ENCODE peak calls at places on chromosomes 13 and 19, in seven cellular contexts. G is upper lobe of right lung; Q is ACHN; K is stimulated activated CD4-positive, alpha-beta T cell treated with anti-CD3 and anti-CD28 coated beads, Interleukin-15, amount 100 ng/mL, for 1 hour; T is Panc1; H is T1000; R is fibroblast of villous mesenchyme. Y is an unnamed sample.
A peak's percentile ranks its signal among the peaks of the same experiment; 100 is the strongest.

GRCh38 chr13:99308481-99309087 is 1.4 kb upstream of the GPR183 start:
- DNase-seq in Q (peak; percentile 56), G (no peak), R (peak; percentile 88), T (no peak), H (no peak), K (no peak), Y (no peak)

GRCh38 chr13:48275507-48275906 is 28.0 kb upstream of the RB1 start:
- DNase-seq in H (no peak), K (no peak), R (no peak), Q (no peak), G (no peak), T (no peak), Y (no peak)

GRCh38 chr13:109645831-109646230 is 140.6 kb downstream of the IRS2 start:
- DNase-seq in T (no peak), G (no peak), R (no peak), Q (no peak), H (no peak), K (no peak), Y (no peak)

GRCh38 chr19:38270587-38271167 is 6.3 kb downstream of the SPINT2 start:
- DNase-seq in H (peak; percentile 72), K (no peak), G (no peak), R (no peak), T (peak; percentile 89), Q (peak; percentile 30), Y (no peak)

GRCh38 chr13:36395280-36395679 is 37.0 kb upstream of the CCNA1 start:
- DNase-seq in G (no peak), Q (peak; percentile 62), H (no peak), R (peak; percentile 67), T (no peak), K (no peak), Y (no peak)

GRCh38 chr19:10760268-10760944 is 42.5 kb downstream of the DNM2 start:
- DNase-seq in G (no peak), R (no peak), Q (peak; percentile 77), T (no peak), H (no peak), K (peak; percentile 16), Y (no peak)

GRCh38 chr19:51327066-51327985 is 14.6 kb downstream of the VSIG10L start:
- DNase-seq in H (no peak), R (peak; percentile 38), K (peak; percentile 41), G (peak; percentile 75), T (no peak), Q (no peak), Y (no peak)

GRCh38 chr19:2167896-2168618 is 4.3 kb downstream of the DOT1L start:
- DNase-seq in R (peak; percentile 50), G (peak; percentile 87), H (peak; percentile 44), Q (peak; percentile 14), T (no peak), K (no peak), Y (no peak)

GRCh38 chr19:56110515-56111448 is 10.3 kb downstream of the ZNF787 start:
- DNase-seq in H (no peak), G (no peak), K (no peak), Q (no peak), R (peak; percentile 69), T (no peak), Y (no peak)

GRCh38 chr19:38617764-38618589 is at the start of gene MAP4K1:
- DNase-seq in Q (no peak), K (peak; percentile 59), G (peak; percentile 74), T (no peak), H (no peak), R (peak; percentile 3), Y (no peak)

GRCh38 chr13:88622362-88622973 is 951.3 kb downstream of the SLITRK5 start:
- DNase-seq in H (no peak), T (no peak), K (no peak), R (no peak), G (no peak), Q (no peak), Y (no peak)

GRCh38 chr13:101202590-101202989 is 213.7 kb downstream of the NALCN start:
- DNase-seq in T (no peak), G (no peak), K (no peak), Q (no peak), R (no peak), H (no peak), Y (no peak)

GRCh38 chr19:8302734-8303133 is 5.4 kb downstream of the CD320 start:
- DNase-seq in H (no peak), K (no peak), R (no peak), Q (no peak), T (no peak), G (peak; percentile 54), Y (no peak)

GRCh38 chr13:94192576-94192975 is 286.9 kb downstream of the DCT start:
- DNase-seq in G (no peak), K (no peak), H (no peak), Q (peak; percentile 42), T (no peak), R (peak; percentile 39), Y (no peak)

GRCh38 chr13:33236021-33236420 is 49.5 kb downstream of the STARD13 start:
- DNase-seq in H (no peak), Q (peak; percentile 68), R (no peak), K (no peak), G (no peak), T (no peak), Y (peak; percentile 61)

GRCh38 chr13:64397699-64398098 is 2832.4 kb downstream of the PCDH9 start:
- DNase-seq in T (no peak), H (no peak), G (no peak), Q (peak; percentile 2), K (no peak), R (no peak), Y (no peak)

GRCh38 chr19:34236035-34236793 is 18.1 kb upstream of the GARRE1 start:
- DNase-seq in H (no peak), K (no peak), R (peak; percentile 98), Q (no peak), T (no peak), G (no peak), Y (no peak)

GRCh38 chr13:41700790-41701310 is 243.5 kb downstream of the RGCC start:
- DNase-seq in Q (no peak), H (no peak), T (no peak), K (no peak), G (no peak), R (peak; percentile 69), Y (peak; percentile 14)

GRCh38 chr13:51542358-51542972 is 41.8 kb upstream of the WDFY2 start:
- DNase-seq in K (no peak), R (no peak), Q (peak; percentile 80), G (no peak), T (no peak), H (no peak), Y (no peak)

GRCh38 chr13:101919541-101920306 is 467.2 kb downstream of the ITGBL1 start:
- DNase-seq in G (no peak), K (no peak), T (no peak), R (peak; percentile 18), H (no peak), Q (no peak), Y (no peak)

GRCh38 chr19:19261350-19262189 is 11.5 kb downstream of the TM6SF2 start:
- DNase-seq in G (no peak), K (no peak), Q (no peak), R (no peak), T (no peak), H (no peak), Y (no peak)

GRCh38 chr19:34759218-34759917 is 13.6 kb downstream of the ZNF599 start:
- DNase-seq in H (no peak), K (no peak), G (no peak), R (no peak), T (no peak), Q (no peak), Y (no peak)

GRCh38 chr13:113425931-113426590 is 27.2 kb downstream of the ADPRHL1 start:
- DNase-seq in T (no peak), H (peak; percentile 45), Q (no peak), G (no peak), K (no peak), R (no peak), Y (no peak)